ENCODE peak calls at places on chromosomes 2 and 18, in four cellular contexts. Z is GM13976, H is H9, X is substantia nigra. F is an unnamed sample.
A peak's percentile ranks its signal among the peaks of the same experiment; 100 is the strongest.

GRCh38 chr2:181317511-181317910 is 139.7 kb upstream of the ITGA4 start:
- DNase-seq in Z (no peak), H (no peak), X (no peak), F (no peak)

GRCh38 chr2:212936572-212936971 is 214.8 kb downstream of the IKZF2 start:
- DNase-seq in Z (no peak), H (no peak), X (no peak), F (no peak)

GRCh38 chr2:26807788-26808460 is 22.1 kb downstream of the CENPA start:
- DNase-seq in Z (no peak), H (no peak), X (no peak), F (no peak)

GRCh38 chr2:68857855-68858456 is 13.2 kb downstream of the BMP10 start:
- DNase-seq in Z (no peak), H (no peak), X (no peak), F (peak; percentile 52)

GRCh38 chr2:240963376-240964220 is 34.8 kb upstream of the SNED1 start:
- DNase-seq in Z (no peak), H (peak; percentile 24), X (no peak), F (no peak)

GRCh38 chr2:11342561-11343343 is 1.7 kb downstream of the ROCK2 start:
- DNase-seq in Z (no peak), H (no peak), X (no peak), F (peak; percentile 17)

GRCh38 chr2:106516436-106516835 is 29.3 kb downstream of the CD8B2 start:
- DNase-seq in Z (no peak), H (no peak), X (no peak), F (no peak)

GRCh38 chr18:24190590-24190989 is 51.7 kb downstream of the CABYR start:
- DNase-seq in Z (no peak), H (no peak), X (no peak), F (no peak)

GRCh38 chr2:226080323-226080722 is 680.8 kb downstream of the NYAP2 start:
- DNase-seq in Z (no peak), H (no peak), X (no peak), F (no peak)

GRCh38 chr18:70172225-70172624 is 33.3 kb downstream of the RTTN start:
- DNase-seq in Z (no peak), H (no peak), X (no peak), F (peak; percentile 17)

GRCh38 chr2:62413116-62413663 is 92.8 kb downstream of the TMEM17 start:
- DNase-seq in Z (no peak), H (no peak), X (no peak), F (no peak)

GRCh38 chr2:147008481-147008880 is 836.3 kb upstream of the ACVR2A start:
- DNase-seq in Z (no peak), H (no peak), X (no peak), F (no peak)

GRCh38 chr18:45916302-45916701 is 50.8 kb downstream of the EPG5 start:
- DNase-seq in Z (no peak), H (no peak), X (no peak), F (peak; percentile 16)

GRCh38 chr18:22422909-22423548 is 5.3 kb upstream of the CTAGE1 start:
- DNase-seq in Z (no peak), H (no peak), X (no peak), F (no peak)

GRCh38 chr2:226608393-226608955 is 191.1 kb downstream of the IRS1 start:
- DNase-seq in Z (no peak), H (no peak), X (no peak), F (no peak)

GRCh38 chr18:35610724-35611123 is 29.2 kb downstream of the GALNT1 start:
- DNase-seq in Z (no peak), H (no peak), X (no peak), F (no peak)

GRCh38 chr2:189835855-189836558 is 51.8 kb downstream of the PMS1 start:
- DNase-seq in Z (no peak), H (no peak), X (no peak), F (no peak)

GRCh38 chr2:160492401-160493226 is 993 bp downstream of the RBMS1 start:
- DNase-seq in Z (peak; percentile 50), H (peak; percentile 90), X (no peak), F (no peak)

GRCh38 chr2:24613154-24613814 is 122.2 kb downstream of the NCOA1 start:
- DNase-seq in Z (peak; percentile 44), H (peak; percentile 73), X (no peak), F (peak; percentile 77)

GRCh38 chr2:72678036-72678435 is 147.8 kb downstream of the EXOC6B start:
- DNase-seq in Z (no peak), H (no peak), X (no peak), F (peak; percentile 2)

GRCh38 chr2:207747653-207748560 is 21.8 kb downstream of the FZD5 start:
- DNase-seq in Z (no peak), H (no peak), X (no peak), F (no peak)

GRCh38 chr2:42074661-42075060 is 26.8 kb downstream of the PKDCC start:
- DNase-seq in Z (no peak), H (peak; percentile 44), X (no peak), F (no peak)

GRCh38 chr18:23135679-23136325 is 517 bp downstream of the CABLES1 start:
- DNase-seq in Z (peak; percentile 68), H (no peak), X (no peak), F (peak; percentile 53)

GRCh38 chr2:178804791-178805190 is 2.4 kb downstream of the TTN start:
- DNase-seq in Z (peak; percentile 35), H (no peak), X (no peak), F (peak; percentile 18)

F was measured in GM12865.